ENCODE peak calls at places on chromosomes 12 and 14, in five cellular contexts. M is cardiac fibroblast, V is PC-3, S is lower leg skin, O is HFFc6. C is an unnamed sample.

GRCh38 chr14:66401447-66402095 is 84.6 kb upstream of the CCDC196 start:
- DNase-seq in M (peak), V (peak), S (no peak), O (no peak), C (no peak)

GRCh38 chr14:99910337-99911268 is 117.4 kb downstream of the EML1 start:
- DNase-seq in M (peak), V (peak), S (no peak), O (peak), C (no peak)

GRCh38 chr14:99578541-99579044 is 25.4 kb downstream of the CCDC85C start:
- DNase-seq in M (no peak), V (peak), S (no peak), O (no peak), C (no peak)

GRCh38 chr14:83779266-83779665 is 1750.7 kb upstream of the FLRT2 start:
- DNase-seq in M (no peak), V (peak), S (no peak), O (peak), C (no peak)

GRCh38 chr12:123076604-123077297 is 74.1 kb downstream of the PITPNM2 start:
- DNase-seq in M (no peak), V (peak), S (no peak), O (no peak), C (no peak)

GRCh38 chr12:15534870-15535269 is 212.6 kb downstream of the PTPRO start:
- DNase-seq in M (peak), V (no peak), S (no peak), O (peak), C (peak)

GRCh38 chr12:30088259-30088995 is 304.7 kb upstream of the TMTC1 start:
- DNase-seq in M (peak), V (peak), S (no peak), O (no peak), C (no peak)

GRCh38 chr12:67515679-67516363 is 132.7 kb upstream of the DYRK2 start:
- DNase-seq in M (no peak), V (peak), S (no peak), O (no peak), C (no peak)

GRCh38 chr14:75566321-75566720 is 12.1 kb upstream of the FLVCR2 start:
- DNase-seq in M (peak), V (peak), S (no peak), O (peak), C (no peak)

GRCh38 chr12:98896938-98897337 is 251.8 kb downstream of the APAF1 start:
- DNase-seq in M (no peak), V (no peak), S (no peak), O (no peak), C (no peak)

GRCh38 chr12:15629761-15630160 is 159.4 kb downstream of the EPS8 start:
- DNase-seq in M (peak), V (peak), S (no peak), O (peak), C (no peak)

GRCh38 chr12:101951002-101951670 is 73.8 kb downstream of the DRAM1 start:
- DNase-seq in M (no peak), V (no peak), S (no peak), O (no peak), C (no peak)

GRCh38 chr12:107917912-107918800 is 143.7 kb downstream of the ASCL4 start:
- DNase-seq in M (peak), V (peak), S (no peak), O (no peak), C (no peak)

GRCh38 chr12:20477691-20478090 is 109.4 kb downstream of the PDE3A start:
- DNase-seq in M (no peak), V (no peak), S (no peak), O (no peak), C (no peak)

GRCh38 chr12:123046431-123046830 is 66.0 kb downstream of the ARL6IP4 start:
- DNase-seq in M (no peak), V (no peak), S (no peak), O (no peak), C (no peak)

GRCh38 chr14:104658325-104658712 is 31.1 kb upstream of the INF2 start:
- DNase-seq in M (no peak), V (no peak), S (no peak), O (no peak), C (no peak)

GRCh38 chr14:75589896-75590295 is 11.5 kb downstream of the FLVCR2 start:
- DNase-seq in M (no peak), V (no peak), S (no peak), O (no peak), C (no peak)

GRCh38 chr14:68694516-68695235 is 98.2 kb downstream of the ZFP36L1 start:
- DNase-seq in M (peak), V (peak), S (peak), O (no peak), C (no peak)

GRCh38 chr12:132219323-132219722 is 75.1 kb downstream of the NOC4L start:
- DNase-seq in M (no peak), V (no peak), S (no peak), O (no peak), C (no peak)

GRCh38 chr14:65431951-65432350 is 19.4 kb downstream of the FUT8 start:
- DNase-seq in M (peak), V (no peak), S (no peak), O (no peak), C (no peak)

GRCh38 chr12:121238604-121239334 is 28.8 kb downstream of the P2RX4 start:
- DNase-seq in M (no peak), V (no peak), S (no peak), O (no peak), C (no peak)

DNA sequence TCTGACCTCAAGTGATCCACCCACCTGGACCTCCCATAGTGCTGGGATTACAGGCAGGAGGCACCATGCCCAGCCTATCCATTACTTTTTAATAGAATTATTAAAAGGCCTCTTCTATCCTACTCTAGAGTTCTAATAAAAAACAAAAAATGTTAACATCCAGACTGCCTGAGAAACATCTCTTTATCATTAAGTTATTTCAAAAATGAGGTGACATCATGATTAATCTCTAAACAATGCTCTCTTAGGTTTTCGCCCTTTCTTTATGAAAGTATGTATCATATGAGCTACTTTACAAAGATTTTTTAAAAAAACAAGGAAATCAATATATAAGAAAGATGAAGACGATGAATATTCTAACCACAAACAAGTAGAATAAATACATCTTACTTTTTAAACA is 52.6 kb downstream of the FGD6 start:
- DNase-seq in M (peak), V (no peak), S (no peak), O (peak), C (no peak)
- TF ChIP-seq CTCF in M (no peak), V (no peak), S (no peak), O (no peak), C (no peak)

DNA sequence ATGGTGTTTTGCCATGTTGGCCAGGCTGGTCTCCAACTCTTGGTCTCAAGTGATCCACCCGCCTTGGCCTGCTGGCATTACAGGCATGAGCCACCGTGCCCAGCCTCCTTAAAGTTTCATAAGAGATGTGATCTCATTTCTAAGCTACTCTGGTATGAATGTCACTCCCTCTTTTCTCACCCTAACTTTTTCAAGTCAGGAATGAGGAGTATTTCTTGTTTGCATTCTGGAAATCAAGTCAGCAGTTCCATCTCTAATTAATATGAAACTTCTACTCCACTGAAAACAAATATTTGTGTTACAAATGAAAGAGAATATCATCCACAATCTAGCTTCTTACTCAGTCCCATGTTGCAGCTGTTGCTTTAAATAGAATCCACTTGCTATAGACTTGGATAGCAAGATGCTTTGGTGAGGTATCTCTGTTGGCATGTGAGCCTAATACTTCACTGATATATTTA is 61.3 kb downstream of the ARF6 start:
- DNase-seq in M (peak), V (no peak), S (peak), O (peak), C (no peak)
- TF ChIP-seq CTCF in M (no peak), V (no peak), S (no peak), O (no peak), C (no peak)

GRCh38 chr12:64407342-64408223 is 3.4 kb downstream of the XPOT start:
- DNase-seq in M (no peak), V (no peak), S (no peak), O (no peak), C (no peak)

GRCh38 chr12:64402181-64402580 is 2.0 kb upstream of the XPOT start:
- DNase-seq in M (no peak), V (no peak), S (no peak), O (no peak), C (no peak)

GRCh38 chr12:64404470-64405446 is 566 bp downstream of the XPOT start:
- DNase-seq in M (peak), V (peak), S (peak), O (peak), C (no peak)

GRCh38 chr12:64400041-64400440 is 4.2 kb upstream of the XPOT start:
- DNase-seq in M (peak), V (no peak), S (no peak), O (no peak), C (no peak)

GRCh38 chr12:64403708-64404469 is at the start of gene XPOT:
- DNase-seq in M (peak), V (peak), S (peak), O (peak), C (peak)
- TF ChIP-seq CTCF in M (no peak), V (no peak), S (no peak), O (no peak), C (no peak)

GRCh38 chr14:61188936-61189808 is 92.0 kb downstream of the TMEM30B start:
- DNase-seq in M (peak), V (peak), S (peak), O (peak), C (no peak)
- TF ChIP-seq CTCF in M (peak), V (peak), S (no peak), O (peak), C (peak)

DNA sequence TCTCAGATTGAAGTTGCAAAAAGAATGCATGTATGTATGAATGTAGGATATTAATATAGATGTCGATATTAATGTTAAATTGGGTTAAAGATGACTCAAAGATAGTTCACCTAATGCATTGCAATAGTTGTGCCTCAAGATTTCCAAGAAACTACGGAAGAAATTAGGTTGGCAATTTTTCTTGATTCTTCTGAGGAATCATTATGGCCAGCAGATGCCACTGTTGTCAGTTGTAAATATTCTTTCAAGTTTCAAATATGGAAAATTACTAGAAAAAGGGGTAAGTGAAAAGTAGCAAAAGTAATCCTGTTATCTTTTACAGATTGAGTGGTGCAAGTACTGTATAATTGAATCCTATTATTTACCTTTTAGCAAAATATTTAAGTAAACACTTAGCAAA is 202.1 kb downstream of the ADAMTS20 start:
- DNase-seq in M (peak), V (peak), S (no peak), O (no peak), C (no peak)
- TF ChIP-seq CTCF in M (no peak), V (peak), S (no peak), O (peak), C (no peak)